ENCODE peak calls at places on chromosomes 12 and 14, in five cellular contexts. One of them, this sample, is unnamed.

GRCh38 chr14:64979336-64980074 is 7.2 kb upstream of the FNTB start:
- DNase-seq in brain microvascular endothelial cell: no peak
- DNase-seq in gastrocnemius medialis: peak
- DNase-seq in cardiac fibroblast: peak
- DNase-seq in Peyer's patch: no peak
- DNase-seq in this sample: no peak

GRCh38 chr14:31204593-31205534 is 2.7 kb downstream of the HECTD1 start:
- DNase-seq in brain microvascular endothelial cell: no peak
- DNase-seq in gastrocnemius medialis: no peak
- DNase-seq in cardiac fibroblast: no peak
- DNase-seq in Peyer's patch: no peak
- DNase-seq in this sample: no peak

GRCh38 chr14:100193417-100194357 is 34.2 kb upstream of the DEGS2 start:
- DNase-seq in brain microvascular endothelial cell: no peak
- DNase-seq in gastrocnemius medialis: no peak
- DNase-seq in cardiac fibroblast: no peak
- DNase-seq in Peyer's patch: no peak
- DNase-seq in this sample: no peak

GRCh38 chr12:131621701-131622421 is 89.0 kb upstream of the SFSWAP start:
- DNase-seq in brain microvascular endothelial cell: no peak
- DNase-seq in gastrocnemius medialis: no peak
- DNase-seq in cardiac fibroblast: no peak
- DNase-seq in Peyer's patch: peak
- DNase-seq in this sample: no peak

GRCh38 chr14:52422650-52423356 is 108.7 kb downstream of the PTGER2 start:
- DNase-seq in brain microvascular endothelial cell: no peak
- DNase-seq in gastrocnemius medialis: no peak
- DNase-seq in cardiac fibroblast: peak
- DNase-seq in Peyer's patch: no peak
- DNase-seq in this sample: no peak

GRCh38 chr12:62767946-62768345 is 167.0 kb downstream of the PPM1H start:
- DNase-seq in brain microvascular endothelial cell: no peak
- DNase-seq in gastrocnemius medialis: no peak
- DNase-seq in cardiac fibroblast: no peak
- DNase-seq in Peyer's patch: no peak
- DNase-seq in this sample: no peak

GRCh38 chr12:2501464-2502181 is 293.1 kb upstream of the FKBP4 start:
- DNase-seq in brain microvascular endothelial cell: peak
- DNase-seq in gastrocnemius medialis: no peak
- DNase-seq in cardiac fibroblast: no peak
- DNase-seq in Peyer's patch: peak
- DNase-seq in this sample: no peak

GRCh38 chr12:46214668-46215429 is 54.0 kb downstream of the SLC38A1 start:
- DNase-seq in brain microvascular endothelial cell: no peak
- DNase-seq in gastrocnemius medialis: peak
- DNase-seq in cardiac fibroblast: no peak
- DNase-seq in Peyer's patch: no peak
- DNase-seq in this sample: no peak

GRCh38 chr12:77521458-77522115 is 309.1 kb upstream of the NAV3 start:
- DNase-seq in brain microvascular endothelial cell: peak
- DNase-seq in gastrocnemius medialis: no peak
- DNase-seq in cardiac fibroblast: no peak
- DNase-seq in Peyer's patch: no peak
- DNase-seq in this sample: no peak

GRCh38 chr14:73457935-73458218 is 469 bp downstream of the NUMB start:
- DNase-seq in brain microvascular endothelial cell: no peak
- DNase-seq in gastrocnemius medialis: peak
- DNase-seq in cardiac fibroblast: peak
- DNase-seq in Peyer's patch: no peak
- DNase-seq in this sample: no peak

GRCh38 chr12:51548241-51548640 is 42.8 kb upstream of the SCN8A start:
- DNase-seq in brain microvascular endothelial cell: no peak
- DNase-seq in gastrocnemius medialis: no peak
- DNase-seq in cardiac fibroblast: no peak
- DNase-seq in Peyer's patch: no peak
- DNase-seq in this sample: no peak

GRCh38 chr12:76002598-76003262 is 28.8 kb downstream of the PHLDA1 start:
- DNase-seq in brain microvascular endothelial cell: no peak
- DNase-seq in gastrocnemius medialis: no peak
- DNase-seq in cardiac fibroblast: no peak
- DNase-seq in Peyer's patch: no peak
- DNase-seq in this sample: no peak

GRCh38 chr12:108930155-108930554 is 50.3 kb downstream of the DAO start:
- DNase-seq in brain microvascular endothelial cell: no peak
- DNase-seq in gastrocnemius medialis: no peak
- DNase-seq in cardiac fibroblast: no peak
- DNase-seq in Peyer's patch: no peak
- DNase-seq in this sample: no peak

GRCh38 chr12:108629824-108630476 is 3.7 kb downstream of the SELPLG start:
- DNase-seq in brain microvascular endothelial cell: peak
- DNase-seq in gastrocnemius medialis: no peak
- DNase-seq in cardiac fibroblast: peak
- DNase-seq in Peyer's patch: no peak
- DNase-seq in this sample: peak

GRCh38 chr12:122394626-122395194 is 27.8 kb downstream of the CLIP1 start:
- DNase-seq in brain microvascular endothelial cell: no peak
- DNase-seq in gastrocnemius medialis: peak
- DNase-seq in cardiac fibroblast: peak
- DNase-seq in Peyer's patch: no peak
- DNase-seq in this sample: no peak

GRCh38 chr12:79635676-79636075 is 55.1 kb downstream of the PAWR start:
- DNase-seq in brain microvascular endothelial cell: no peak
- DNase-seq in gastrocnemius medialis: no peak
- DNase-seq in cardiac fibroblast: peak
- DNase-seq in Peyer's patch: no peak
- DNase-seq in this sample: no peak

GRCh38 chr14:65824285-65824977 is 411.9 kb downstream of the FUT8 start:
- DNase-seq in brain microvascular endothelial cell: peak
- DNase-seq in gastrocnemius medialis: peak
- DNase-seq in cardiac fibroblast: peak
- DNase-seq in Peyer's patch: no peak
- DNase-seq in this sample: no peak

GRCh38 chr14:35285168-35285990 is 6.8 kb upstream of the PSMA6 start:
- DNase-seq in brain microvascular endothelial cell: no peak
- DNase-seq in gastrocnemius medialis: no peak
- DNase-seq in cardiac fibroblast: peak
- DNase-seq in Peyer's patch: no peak
- DNase-seq in this sample: peak

GRCh38 chr12:59678759-59679411 is 83.1 kb downstream of the SLC16A7 start:
- DNase-seq in brain microvascular endothelial cell: no peak
- DNase-seq in gastrocnemius medialis: no peak
- DNase-seq in cardiac fibroblast: no peak
- DNase-seq in Peyer's patch: no peak
- DNase-seq in this sample: no peak

GRCh38 chr12:47825239-47825639 is 5.5 kb upstream of the HDAC7 start:
- DNase-seq in brain microvascular endothelial cell: no peak
- DNase-seq in gastrocnemius medialis: peak
- DNase-seq in cardiac fibroblast: no peak
- DNase-seq in Peyer's patch: peak
- DNase-seq in this sample: no peak

GRCh38 chr12:27555928-27556778 is 32.1 kb downstream of the PPFIBP1 start:
- DNase-seq in brain microvascular endothelial cell: peak
- DNase-seq in gastrocnemius medialis: no peak
- DNase-seq in cardiac fibroblast: peak
- DNase-seq in Peyer's patch: no peak
- DNase-seq in this sample: no peak

GRCh38 chr14:58408681-58409080 is 13.0 kb downstream of the TOMM20L start:
- DNase-seq in brain microvascular endothelial cell: no peak
- DNase-seq in gastrocnemius medialis: no peak
- DNase-seq in cardiac fibroblast: no peak
- DNase-seq in Peyer's patch: no peak
- DNase-seq in this sample: no peak

GRCh38 chr12:103455020-103455763 is 40.6 kb downstream of the C12orf42 start:
- DNase-seq in brain microvascular endothelial cell: no peak
- DNase-seq in gastrocnemius medialis: no peak
- DNase-seq in cardiac fibroblast: no peak
- DNase-seq in Peyer's patch: no peak
- DNase-seq in this sample: no peak

GRCh38 chr12:67732857-67733256 is 84.3 kb downstream of the DYRK2 start:
- DNase-seq in brain microvascular endothelial cell: no peak
- DNase-seq in gastrocnemius medialis: peak
- DNase-seq in cardiac fibroblast: no peak
- DNase-seq in Peyer's patch: no peak
- DNase-seq in this sample: no peak

GRCh38 chr12:103114296-103115055 is 157.0 kb downstream of the ASCL1 start:
- DNase-seq in brain microvascular endothelial cell: no peak
- DNase-seq in gastrocnemius medialis: no peak
- DNase-seq in cardiac fibroblast: no peak
- DNase-seq in Peyer's patch: no peak
- DNase-seq in this sample: no peak

GRCh38 chr12:7647071-7647470 is 18.6 kb downstream of the APOBEC1 start:
- DNase-seq in brain microvascular endothelial cell: no peak
- DNase-seq in gastrocnemius medialis: no peak
- DNase-seq in cardiac fibroblast: no peak
- DNase-seq in Peyer's patch: no peak
- DNase-seq in this sample: no peak

GRCh38 chr12:102298022-102298421 is 100.4 kb upstream of the PMCH start:
- DNase-seq in brain microvascular endothelial cell: peak
- DNase-seq in gastrocnemius medialis: no peak
- DNase-seq in cardiac fibroblast: peak
- DNase-seq in Peyer's patch: no peak
- DNase-seq in this sample: no peak

GRCh38 chr12:14993537-14994266 is 20.9 kb downstream of the PDE6H start:
- DNase-seq in brain microvascular endothelial cell: peak
- DNase-seq in gastrocnemius medialis: no peak
- DNase-seq in cardiac fibroblast: peak
- DNase-seq in Peyer's patch: no peak
- DNase-seq in this sample: peak

GRCh38 chr12:219891-220352 is 6.0 kb upstream of the SLC6A12 start:
- DNase-seq in brain microvascular endothelial cell: peak
- DNase-seq in gastrocnemius medialis: peak
- DNase-seq in cardiac fibroblast: peak
- DNase-seq in Peyer's patch: peak
- DNase-seq in this sample: peak
- TF ChIP-seq CTCF in brain microvascular endothelial cell: peak
- TF ChIP-seq CTCF in gastrocnemius medialis: peak
- TF ChIP-seq CTCF in cardiac fibroblast: peak
- TF ChIP-seq CTCF in Peyer's patch: peak
- TF ChIP-seq CTCF in this sample: peak

DNA sequence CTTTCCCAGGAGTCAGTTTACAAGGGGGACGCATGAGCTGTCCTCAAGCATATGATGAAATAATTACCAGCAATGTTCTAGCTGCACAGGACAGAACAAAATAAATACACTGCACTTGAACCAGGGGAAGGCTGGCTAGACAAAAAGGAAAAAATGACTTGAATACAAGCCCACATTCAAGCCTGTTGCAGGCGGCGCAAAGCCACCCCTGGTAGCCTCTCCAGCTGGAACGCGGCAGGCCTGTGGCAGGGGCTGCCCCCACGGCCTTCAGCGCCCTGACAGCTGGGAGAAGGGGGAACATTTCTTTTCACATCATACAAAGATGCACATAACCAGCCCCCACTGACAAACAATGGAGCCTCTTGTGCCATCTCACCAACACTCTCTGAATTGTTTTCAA is 57.1 kb downstream of the TRAFD1 start:
- DNase-seq in brain microvascular endothelial cell: no peak
- DNase-seq in gastrocnemius medialis: no peak
- DNase-seq in cardiac fibroblast: no peak
- DNase-seq in Peyer's patch: no peak
- DNase-seq in this sample: no peak
- TF ChIP-seq CTCF in brain microvascular endothelial cell: no peak
- TF ChIP-seq CTCF in gastrocnemius medialis: no peak
- TF ChIP-seq CTCF in cardiac fibroblast: no peak
- TF ChIP-seq CTCF in Peyer's patch: no peak
- TF ChIP-seq CTCF in this sample: no peak

GRCh38 chr12:70044170-70044569 is 199.1 kb upstream of the CNOT2 start:
- DNase-seq in brain microvascular endothelial cell: peak
- DNase-seq in gastrocnemius medialis: no peak
- DNase-seq in cardiac fibroblast: peak
- DNase-seq in Peyer's patch: no peak
- DNase-seq in this sample: no peak
- TF ChIP-seq CTCF in brain microvascular endothelial cell: no peak
- TF ChIP-seq CTCF in gastrocnemius medialis: no peak
- TF ChIP-seq CTCF in cardiac fibroblast: no peak
- TF ChIP-seq CTCF in Peyer's patch: no peak
- TF ChIP-seq CTCF in this sample: no peak

GRCh38 chr14:50121506-50121905 is 5.1 kb upstream of the VCPKMT start:
- DNase-seq in brain microvascular endothelial cell: no peak
- DNase-seq in gastrocnemius medialis: no peak
- DNase-seq in cardiac fibroblast: no peak
- DNase-seq in Peyer's patch: no peak
- DNase-seq in this sample: no peak

GRCh38 chr14:50117456-50117855 is 1.1 kb upstream of the VCPKMT start:
- DNase-seq in brain microvascular endothelial cell: no peak
- DNase-seq in gastrocnemius medialis: no peak
- DNase-seq in cardiac fibroblast: no peak
- DNase-seq in Peyer's patch: no peak
- DNase-seq in this sample: no peak

GRCh38 chr14:50113381-50113811 is 3.0 kb downstream of the VCPKMT start:
- DNase-seq in brain microvascular endothelial cell: no peak
- DNase-seq in gastrocnemius medialis: no peak
- DNase-seq in cardiac fibroblast: no peak
- DNase-seq in Peyer's patch: no peak
- DNase-seq in this sample: no peak

GRCh38 chr14:50116986-50117385 is 614 bp upstream of the VCPKMT start:
- DNase-seq in brain microvascular endothelial cell: no peak
- DNase-seq in gastrocnemius medialis: no peak
- DNase-seq in cardiac fibroblast: no peak
- DNase-seq in Peyer's patch: no peak
- DNase-seq in this sample: no peak

DNA sequence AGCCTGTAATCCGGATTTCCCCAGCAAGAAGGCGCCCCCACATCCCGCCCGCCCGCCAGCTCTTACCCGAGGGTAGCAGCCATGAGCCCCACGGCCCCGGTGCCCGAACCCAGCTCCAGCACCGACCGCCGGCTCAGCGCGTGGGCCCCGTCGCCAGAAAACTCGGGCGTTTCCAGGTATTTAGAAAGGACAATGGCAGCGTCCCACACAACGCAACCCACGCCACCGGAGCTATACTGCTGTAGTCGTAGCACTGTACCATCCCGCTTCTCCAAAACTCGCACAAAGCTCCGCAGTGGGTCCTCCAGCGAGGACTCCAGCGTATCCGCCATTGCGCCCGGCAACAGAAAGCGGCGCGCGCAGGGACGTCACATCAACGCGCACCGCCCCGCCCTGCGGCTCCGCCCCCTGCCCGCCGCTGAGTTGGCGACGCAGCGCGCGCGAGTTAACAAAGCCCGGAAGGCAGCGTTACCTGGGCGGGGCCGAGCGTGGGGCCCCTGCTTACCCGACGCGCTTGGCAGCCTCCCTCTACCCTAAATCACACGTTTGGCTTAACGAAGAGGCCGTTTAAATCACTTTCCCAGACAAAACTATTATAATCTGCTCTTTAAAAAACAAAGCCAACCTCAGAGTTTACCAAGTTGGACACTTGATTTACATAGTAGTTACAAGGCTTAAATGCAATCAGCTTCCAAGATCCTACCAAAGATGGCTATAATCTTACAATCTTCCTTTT is at the start of gene VCPKMT:
- DNase-seq in brain microvascular endothelial cell: peak
- DNase-seq in gastrocnemius medialis: peak
- DNase-seq in cardiac fibroblast: peak
- DNase-seq in Peyer's patch: peak
- DNase-seq in this sample: peak
- TF ChIP-seq CTCF in brain microvascular endothelial cell: no peak
- TF ChIP-seq CTCF in gastrocnemius medialis: no peak
- TF ChIP-seq CTCF in cardiac fibroblast: no peak
- TF ChIP-seq CTCF in Peyer's patch: no peak
- TF ChIP-seq CTCF in this sample: no peak

This sample was measured in CD14-positive monocyte.